ENCODE peak calls at places on chromosome 5, in eight cellular contexts. Y is AG08395; P is Right ventricle myocardium inferior; B is NCI-H1092; X is WTC11; H is NCI-H1694; K is stimulated activated CD4-positive, alpha-beta T cell treated with anti-CD3 and anti-CD28 coated beads, Interleukin-1b, Interleukin-23, amount 100 ng/mL, for 1 hour; N is stimulated activated CD8-positive, alpha-beta memory T cell treated with anti-CD3 and anti-CD28 coated beads, Interleukin-4, amount 100 ng/mL, for 4 hours. J is an unnamed sample.

GRCh38 chr5:161585798-161586197 is 39.3 kb upstream of the GABRB2 start:
- DNase-seq in N (no peak), B (no peak), Y (no peak), H (no peak), K (no peak), P (no peak), X (no peak), J (no peak)

GRCh38 chr5:75054110-75054930 is 2.0 kb upstream of the GCNT4 start:
- DNase-seq in N (no peak), H (no peak), X (peak), K (no peak), B (no peak), P (no peak), Y (peak), J (no peak)

GRCh38 chr5:78467744-78468357 is 107.4 kb downstream of the SCAMP1 start:
- DNase-seq in H (peak), X (no peak), N (no peak), B (no peak), P (no peak), Y (peak), K (no peak), J (no peak)

GRCh38 chr5:32449216-32449721 is 4.7 kb upstream of the ZFR start:
- DNase-seq in B (no peak), Y (peak), P (no peak), N (no peak), K (no peak), X (no peak), H (no peak), J (no peak)

GRCh38 chr5:14901462-14902051 is 30.0 kb upstream of the ANKH start:
- DNase-seq in X (no peak), B (no peak), H (no peak), K (no peak), P (no peak), Y (peak), N (no peak), J (no peak)

GRCh38 chr5:119302916-119303897 is 52.6 kb upstream of the TNFAIP8 start:
- DNase-seq in B (no peak), P (no peak), H (no peak), N (no peak), X (no peak), Y (peak), K (no peak), J (no peak)

GRCh38 chr5:39815701-39816100 is 390.9 kb upstream of the DAB2 start:
- DNase-seq in H (no peak), P (no peak), B (no peak), X (no peak), K (no peak), N (no peak), Y (no peak), J (no peak)

GRCh38 chr5:119353686-119354366 is 2.0 kb upstream of the TNFAIP8 start:
- DNase-seq in H (no peak), B (no peak), N (no peak), Y (no peak), K (no peak), X (no peak), P (no peak), J (no peak)

GRCh38 chr5:72951850-72952468 is 3.9 kb upstream of the FCHO2 start:
- DNase-seq in B (no peak), Y (peak), X (no peak), K (no peak), H (no peak), P (no peak), N (no peak), J (no peak)

GRCh38 chr5:132012385-132013005 is 1.0 kb upstream of the ACSL6 start:
- DNase-seq in X (peak), K (no peak), Y (peak), P (no peak), H (no peak), N (no peak), B (no peak), J (no peak)

GRCh38 chr5:114062940-114063867 is 298.7 kb upstream of the KCNN2 start:
- DNase-seq in P (no peak), Y (no peak), N (no peak), K (no peak), B (no peak), X (no peak), H (no peak), J (no peak)

GRCh38 chr5:14417792-14418765 is 163.5 kb upstream of the OTULINL start:
- DNase-seq in N (no peak), B (no peak), Y (no peak), P (no peak), H (no peak), K (no peak), X (no peak), J (no peak)

GRCh38 chr5:9545959-9546851 is at the start of gene SEMA5A:
- DNase-seq in B (no peak), N (no peak), Y (peak), X (peak), H (no peak), P (peak), K (peak), J (peak)

GRCh38 chr5:97026721-97027120 is 90.8 kb downstream of the LNPEP start:
- DNase-seq in K (no peak), H (no peak), X (no peak), Y (no peak), B (no peak), N (no peak), P (no peak), J (no peak)

GRCh38 chr5:67165524-67166459 is 30.8 kb downstream of the CD180 start:
- DNase-seq in H (no peak), X (peak), P (peak), K (peak), N (peak), Y (peak), B (no peak), J (peak)

GRCh38 chr5:58133631-58134296 is 326.1 kb downstream of the PLK2 start:
- DNase-seq in P (no peak), Y (peak), X (no peak), N (no peak), K (no peak), H (no peak), B (no peak), J (no peak)

GRCh38 chr5:59992206-59992605 is 98.7 kb upstream of the PDE4D start:
- DNase-seq in B (no peak), X (no peak), Y (no peak), K (no peak), H (no peak), P (no peak), N (no peak), J (no peak)

GRCh38 chr5:174239718-174240117 is 194.2 kb downstream of the NSG2 start:
- DNase-seq in N (no peak), P (no peak), H (no peak), B (no peak), X (no peak), Y (no peak), K (no peak), J (no peak)

GRCh38 chr5:15704397-15704947 is 204.5 kb downstream of the FBXL7 start:
- DNase-seq in B (no peak), Y (peak), P (no peak), K (no peak), N (no peak), H (no peak), X (no peak), J (no peak)

GRCh38 chr5:43099615-43100014 is 21.1 kb upstream of the ZNF131 start:
- DNase-seq in Y (no peak), P (no peak), K (no peak), B (no peak), X (no peak), N (no peak), H (no peak), J (no peak)

GRCh38 chr5:180366303-180366702 is 13.2 kb upstream of the GFPT2 start:
- DNase-seq in P (peak), Y (peak), X (no peak), K (no peak), N (no peak), H (no peak), B (no peak), J (no peak)

GRCh38 chr5:150559701-150560100 is 51.8 kb downstream of the NDST1 start:
- DNase-seq in Y (peak), H (no peak), X (no peak), N (no peak), P (no peak), B (no peak), K (no peak), J (no peak)

GRCh38 chr5:88878976-88879375 is 4.0 kb downstream of the MEF2C start:
- DNase-seq in X (no peak), P (no peak), B (no peak), H (no peak), Y (no peak), K (no peak), N (no peak), J (no peak)

GRCh38 chr5:159817262-159818029 is 98.8 kb upstream of the ADRA1B start:
- DNase-seq in H (no peak), N (no peak), Y (no peak), X (no peak), B (no peak), P (no peak), K (no peak), J (no peak)

GRCh38 chr5:134029156-134029555 is 24.4 kb upstream of the VDAC1 start:
- DNase-seq in Y (peak), P (no peak), K (no peak), X (no peak), N (no peak), B (no peak), H (no peak), J (no peak)

GRCh38 chr5:28810751-28811136 is 1772.4 kb upstream of the CDH9 start:
- DNase-seq in K (no peak), H (peak), X (no peak), B (no peak), N (no peak), P (no peak), Y (no peak), J (no peak)

J was measured in iPS DF 6.9.